ENCODE peak calls at places on chromosomes 6 and 20, in six cellular contexts. Z is HFF-Myc, R is fibroblast of mammary gland, O is A549, N is omental fat pad, X is GM13977. D is an unnamed sample.

GRCh38 chr20:63846128-63846771 is 15.0 kb upstream of the ABHD16B start:
- DNase-seq in Z (no peak), R (no peak), O (no peak), N (no peak), X (no peak), D (no peak)

GRCh38 chr6:42125231-42125630 is 17.2 kb downstream of the C6orf132 start:
- DNase-seq in Z (no peak), R (no peak), O (no peak), N (no peak), X (no peak), D (no peak)

GRCh38 chr6:10099086-10099499 is 315.8 kb downstream of the TFAP2A start:
- DNase-seq in Z (no peak), R (no peak), O (no peak), N (no peak), X (no peak), D (no peak)

GRCh38 chr20:37885593-37886507 is 17.1 kb upstream of the VSTM2L start:
- DNase-seq in Z (no peak), R (no peak), O (no peak), N (no peak), X (no peak), D (no peak)

GRCh38 chr6:167073679-167074274 is 49.1 kb upstream of the CCR6 start:
- DNase-seq in Z (no peak), R (no peak), O (no peak), N (no peak), X (no peak), D (no peak)

GRCh38 chr6:136783495-136784270 is 8.6 kb downstream of the MAP3K5 start:
- DNase-seq in Z (no peak), R (no peak), O (no peak), N (no peak), X (no peak), D (peak; percentile 31)

GRCh38 chr20:44973053-44973452 is 6.7 kb downstream of the STK4 start:
- DNase-seq in Z (no peak), R (no peak), O (no peak), N (no peak), X (no peak), D (no peak)

GRCh38 chr20:20568604-20569205 is 143.7 kb downstream of the RALGAPA2 start:
- DNase-seq in Z (no peak), R (peak; percentile 58), O (peak; percentile 59), N (no peak), X (peak; percentile 29), D (peak; percentile 37)

DNA sequence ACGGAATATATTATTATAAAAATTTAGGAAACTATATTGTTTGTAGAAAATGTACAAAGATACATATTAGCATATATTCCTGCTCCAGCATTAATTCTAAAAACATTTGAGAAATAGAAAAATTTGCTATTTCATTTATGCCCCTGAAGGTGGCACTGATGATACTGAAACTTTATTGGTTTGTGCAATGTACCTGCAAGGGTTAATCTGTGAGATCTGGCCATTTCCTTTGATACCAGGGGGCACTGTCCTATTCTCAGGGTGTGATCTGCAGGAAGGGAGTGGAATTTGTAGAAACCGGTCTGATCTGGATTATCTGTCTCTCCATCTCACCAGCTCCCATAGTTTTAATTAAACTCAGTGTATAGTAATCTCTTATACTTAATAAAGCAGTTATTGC is 625.1 kb upstream of the IMPG1 start:
- DNase-seq in Z (no peak), R (peak; percentile 28), O (peak; percentile 13), N (no peak), X (no peak), D (no peak)
- TF ChIP-seq CTCF in Z (no peak), R (peak; percentile 20), O (no peak), N (no peak), X (no peak), D (no peak)

GRCh38 chr6:145318952-145319351 is 416.4 kb downstream of the EPM2A start:
- DNase-seq in Z (no peak), R (no peak), O (no peak), N (no peak), X (no peak), D (no peak)
- TF ChIP-seq CTCF in Z (no peak), R (no peak), O (no peak), N (no peak), X (no peak), D (no peak)

GRCh38 chr6:133889557-133890301 is 816 bp downstream of the TCF21 start:
- DNase-seq in Z (no peak), R (no peak), O (no peak), N (no peak), X (peak; percentile 25), D (peak; percentile 34)
- TF ChIP-seq CTCF in Z (no peak), R (no peak), O (no peak), N (no peak), X (no peak), D (no peak)

GRCh38 chr6:106751501-106752252 is 122.3 kb downstream of the QRSL1 start:
- DNase-seq in Z (no peak), R (no peak), O (peak; percentile 43), N (no peak), X (no peak), D (no peak)
- TF ChIP-seq CTCF in Z (no peak), R (no peak), O (no peak), N (no peak), X (no peak), D (no peak)

GRCh38 chr6:75563032-75563431 is 38.6 kb upstream of the SENP6 start:
- DNase-seq in Z (peak; percentile 35), R (peak; percentile 54), O (peak; percentile 65), N (no peak), X (peak; percentile 27), D (peak; percentile 28)
- TF ChIP-seq CTCF in Z (peak; percentile 59), R (peak; percentile 53), O (no peak), N (no peak), X (peak; percentile 58), D (peak; percentile 28)

GRCh38 chr20:56715309-56715708 is 86.2 kb downstream of the TFAP2C start:
- DNase-seq in Z (no peak), R (no peak), O (no peak), N (no peak), X (no peak), D (no peak)

GRCh38 chr20:56718816-56719215 is 89.7 kb downstream of the TFAP2C start:
- DNase-seq in Z (no peak), R (no peak), O (no peak), N (no peak), X (no peak), D (no peak)

GRCh38 chr20:56715902-56716519 is 86.9 kb downstream of the TFAP2C start:
- DNase-seq in Z (no peak), R (no peak), O (no peak), N (no peak), X (no peak), D (no peak)

GRCh38 chr20:56720620-56721213 is 91.6 kb downstream of the TFAP2C start:
- DNase-seq in Z (no peak), R (no peak), O (no peak), N (no peak), X (no peak), D (no peak)

GRCh38 chr20:56716806-56717205 is 87.7 kb downstream of the TFAP2C start:
- DNase-seq in Z (no peak), R (no peak), O (no peak), N (no peak), X (no peak), D (no peak)
- TF ChIP-seq CTCF in Z (no peak), R (no peak), O (no peak), N (no peak), X (no peak), D (no peak)

GRCh38 chr20:33954504-33954903 is 39.2 kb upstream of the RALY start:
- DNase-seq in Z (no peak), R (no peak), O (no peak), N (no peak), X (no peak), D (no peak)
- TF ChIP-seq CTCF in Z (no peak), R (no peak), O (no peak), N (no peak), X (no peak), D (no peak)

GRCh38 chr20:3633913-3634478 is 29.2 kb downstream of the GFRA4 start:
- DNase-seq in Z (no peak), R (no peak), O (no peak), N (no peak), X (no peak), D (no peak)

GRCh38 chr20:3631534-3631933 is 31.7 kb downstream of the GFRA4 start:
- DNase-seq in Z (no peak), R (no peak), O (no peak), N (no peak), X (no peak), D (no peak)

GRCh38 chr20:3630429-3630828 is 32.8 kb downstream of the GFRA4 start:
- DNase-seq in Z (no peak), R (no peak), O (no peak), N (no peak), X (no peak), D (no peak)

GRCh38 chr20:3629893-3630292 is 33.3 kb downstream of the GFRA4 start:
- DNase-seq in Z (no peak), R (no peak), O (no peak), N (no peak), X (no peak), D (no peak)

DNA sequence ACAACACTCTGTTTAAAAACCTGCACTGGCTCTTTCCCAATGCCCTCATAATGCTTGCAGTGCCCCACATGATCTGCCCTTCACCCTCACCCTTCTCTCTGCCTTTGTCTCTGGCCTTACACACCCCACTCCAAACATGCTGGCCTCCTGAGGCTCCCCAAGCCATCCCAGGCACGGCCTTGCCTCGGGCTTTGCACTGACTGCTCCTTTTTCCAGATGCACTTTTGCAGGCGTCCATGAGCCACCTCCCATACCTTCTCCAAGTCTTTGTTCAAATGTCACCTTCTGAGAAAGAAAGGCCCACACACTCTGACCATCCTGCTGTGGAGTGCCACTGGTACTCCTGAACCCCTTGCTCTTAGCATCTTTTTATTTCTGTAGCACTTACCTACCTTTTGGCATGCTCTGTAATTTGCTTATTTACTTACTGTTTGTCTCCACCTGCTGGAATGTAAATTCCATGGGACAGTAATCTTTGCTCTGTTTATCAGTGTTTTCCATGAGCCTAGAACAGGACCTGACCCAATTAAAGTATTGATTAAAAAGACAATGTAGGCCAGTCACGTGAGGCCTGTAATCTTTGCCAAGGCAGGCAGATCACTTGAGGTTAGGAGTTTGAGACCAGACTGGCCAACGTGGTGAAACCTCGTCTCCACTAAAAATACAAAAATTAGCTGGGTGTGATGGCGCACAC is 30.7 kb downstream of the GFRA4 start:
- DNase-seq in Z (no peak), R (no peak), O (no peak), N (no peak), X (no peak), D (no peak)
- TF ChIP-seq CTCF in Z (no peak), R (no peak), O (peak; percentile 33), N (no peak), X (no peak), D (no peak)

GRCh38 chr6:130282234-130282995 is 59.7 kb upstream of the SAMD3 start:
- DNase-seq in Z (peak; percentile 5), R (peak; percentile 43), O (no peak), N (no peak), X (peak; percentile 22), D (peak; percentile 23)
- TF ChIP-seq CTCF in Z (peak; percentile 43), R (peak; percentile 61), O (no peak), N (no peak), X (peak; percentile 41), D (peak; percentile 19)